ENCODE peak calls at places on chromosomes 16 and 17, in nine cellular contexts. O, T, N, M, P, A, H, D and L are unnamed samples.

GRCh38 chr17:4475463-4475862 is 23.2 kb upstream of the SPNS2 start:
- DNase-seq in A (no peak), T (no peak), O (no peak), H (no peak), N (no peak), D (no peak), P (no peak), M (no peak), L (no peak)

GRCh38 chr16:51877686-51878085 is 669.3 kb downstream of the TOX3 start:
- DNase-seq in H (no peak), A (no peak), D (no peak), N (no peak), O (no peak), T (no peak), P (no peak), M (no peak), L (no peak)

GRCh38 chr17:16975744-16976625 is 4.1 kb upstream of the TNFRSF13B start:
- DNase-seq in T (no peak), O (peak), A (no peak), N (no peak), M (no peak), H (no peak), P (no peak), D (no peak), L (no peak)

GRCh38 chr17:41786227-41787020 is at the start of gene JUP:
- DNase-seq in H (peak), O (peak), A (peak), M (peak), D (peak), N (peak), P (peak), T (peak), L (peak)

GRCh38 chr17:82101767-82102679 is 4.0 kb upstream of the FASN start:
- DNase-seq in P (no peak), T (no peak), N (no peak), A (peak), H (no peak), M (no peak), O (no peak), D (no peak), L (no peak)

GRCh38 chr16:70737377-70738082 is 51.7 kb upstream of the MTSS2 start:
- DNase-seq in H (peak), T (peak), D (peak), P (peak), N (peak), M (peak), A (no peak), O (no peak), L (peak)

GRCh38 chr16:88764913-88765349 is 20.1 kb downstream of the PIEZO1 start:
- DNase-seq in A (peak), T (no peak), N (no peak), D (no peak), M (no peak), H (no peak), O (peak), P (no peak), L (no peak)

GRCh38 chr17:1873418-1873817 is 43.6 kb downstream of the RPA1 start:
- DNase-seq in T (no peak), D (no peak), P (no peak), A (no peak), O (no peak), N (no peak), M (no peak), H (no peak), L (no peak)

GRCh38 chr17:17044846-17045561 is 2.7 kb downstream of the MPRIP start:
- DNase-seq in O (peak), M (no peak), H (no peak), D (no peak), T (no peak), P (no peak), A (no peak), N (no peak), L (no peak)

GRCh38 chr16:51621610-51622009 is 470.5 kb upstream of the SALL1 start:
- DNase-seq in M (no peak), P (no peak), D (no peak), T (no peak), A (no peak), O (no peak), N (no peak), H (no peak), L (no peak)

GRCh38 chr17:80791758-80792284 is 199.8 kb upstream of the CHMP6 start:
- DNase-seq in H (no peak), P (no peak), A (peak), M (peak), N (no peak), T (no peak), O (peak), D (no peak), L (no peak)

GRCh38 chr16:89919535-89920406 is 1.1 kb downstream of the MC1R start:
- DNase-seq in M (no peak), P (no peak), A (no peak), D (no peak), O (no peak), T (no peak), H (no peak), N (no peak), L (no peak)

GRCh38 chr17:29140051-29140582 is 40.1 kb downstream of the MYO18A start:
- DNase-seq in M (peak), P (peak), H (peak), D (peak), O (peak), T (peak), A (no peak), N (peak), L (peak)

GRCh38 chr16:67451061-67451703 is 20.3 kb downstream of the HSD11B2 start:
- DNase-seq in N (no peak), O (no peak), T (no peak), A (no peak), D (no peak), M (no peak), P (no peak), H (no peak), L (no peak)

GRCh38 chr16:50266337-50267091 is at the start of gene ADCY7:
- DNase-seq in D (peak), O (peak), T (peak), N (peak), M (peak), A (no peak), H (peak), P (peak), L (peak)

GRCh38 chr17:21452377-21453143 is 76.4 kb downstream of the KCNJ12 start:
- DNase-seq in D (no peak), O (peak), M (peak), N (no peak), A (no peak), H (no peak), T (no peak), P (no peak), L (peak)

GRCh38 chr17:2174471-2175293 is 119.8 kb downstream of the HIC1 start:
- DNase-seq in H (no peak), N (no peak), P (no peak), A (no peak), D (no peak), T (no peak), M (no peak), O (no peak), L (no peak)

GRCh38 chr17:66459811-66460270 is 157.4 kb downstream of the PRKCA start:
- DNase-seq in D (no peak), A (no peak), N (no peak), P (no peak), T (no peak), H (no peak), M (no peak), O (no peak), L (no peak)

GRCh38 chr16:8850279-8850885 is 18.4 kb downstream of the CARHSP1 start:
- DNase-seq in M (no peak), P (no peak), A (no peak), H (no peak), T (no peak), D (no peak), O (no peak), N (no peak), L (no peak)

GRCh38 chr17:76644995-76645394 is 1.4 kb upstream of the ST6GALNAC1 start:
- DNase-seq in N (no peak), D (no peak), A (no peak), O (no peak), P (no peak), M (no peak), H (no peak), T (no peak), L (no peak)

GRCh38 chr17:51029568-51030463 is 90.9 kb downstream of the SPAG9 start:
- DNase-seq in D (no peak), N (no peak), M (peak), H (no peak), O (no peak), A (no peak), P (no peak), T (no peak), L (peak)

GRCh38 chr17:51352798-51353197 is 92.5 kb downstream of the UTP18 start:
- DNase-seq in D (no peak), H (no peak), O (no peak), A (no peak), T (no peak), N (no peak), M (no peak), P (no peak), L (no peak)

GRCh38 chr17:49523706-49524472 is 28.8 kb downstream of the NGFR start:
- DNase-seq in T (peak), O (peak), N (peak), H (no peak), M (peak), P (peak), D (no peak), A (no peak), L (no peak)

GRCh38 chr17:14922421-14922820 is 342.7 kb downstream of the PMP22 start:
- DNase-seq in A (no peak), O (no peak), P (no peak), N (no peak), H (no peak), T (no peak), D (no peak), M (no peak), L (no peak)

GRCh38 chr17:40323731-40324650 is 15.0 kb downstream of the RARA start:
- DNase-seq in O (no peak), N (peak), M (peak), P (peak), T (peak), H (peak), D (peak), A (no peak), L (peak)

GRCh38 chr17:39235555-39236221 is 9.9 kb upstream of the STAC2 start:
- DNase-seq in T (peak), A (peak), P (peak), D (no peak), N (peak), H (no peak), O (peak), M (peak), L (peak)

GRCh38 chr17:20207295-20207985 is 198.3 kb downstream of the SPECC1 start:
- DNase-seq in T (no peak), N (no peak), M (no peak), O (no peak), H (no peak), P (no peak), A (no peak), D (no peak), L (no peak)